ENCODE peak calls at places on chromosomes 4 and X, in five cellular contexts. F is A549, H is Panc1, B is GM12878, U is MM.1S. I is an unnamed sample.

GRCh38 chrX:22136711-22137110 is 104.6 kb downstream of the PHEX start:
- DNase-seq in F (no peak), H (no peak), B (no peak), U (no peak), I (no peak)

GRCh38 chrX:99719140-99719539 is 690.9 kb downstream of the PCDH19 start:
- DNase-seq in F (no peak), H (no peak), B (no peak), U (no peak), I (no peak)

GRCh38 chr4:137299281-137299680 is 233.0 kb downstream of the PCDH18 start:
- DNase-seq in F (no peak), H (no peak), B (no peak), U (no peak), I (no peak)

GRCh38 chr4:101347267-101347556 is at the start of gene PPP3CA:
- DNase-seq in F (no peak), H (no peak), B (no peak), U (no peak), I (no peak)

GRCh38 chr4:184448828-184449227 is 25.5 kb downstream of the IRF2 start:
- DNase-seq in F (no peak), H (no peak), B (no peak), U (peak), I (peak)

GRCh38 chr4:73648478-73648877 is 28.2 kb upstream of the RASSF6 start:
- DNase-seq in F (no peak), H (no peak), B (no peak), U (no peak), I (no peak)

GRCh38 chr4:76738081-76738931 is 159.6 kb downstream of the SOWAHB start:
- DNase-seq in F (no peak), H (no peak), B (peak), U (no peak), I (no peak)

GRCh38 chrX:43450355-43450754 is 205.7 kb upstream of the MAOA start:
- DNase-seq in F (no peak), H (no peak), B (no peak), U (no peak), I (no peak)

GRCh38 chrX:31209005-31209612 is 137.3 kb upstream of the FTHL17 start:
- DNase-seq in F (no peak), H (no peak), B (no peak), U (no peak), I (no peak)

GRCh38 chr4:123060039-123060770 is 137.8 kb upstream of the NUDT6 start:
- DNase-seq in F (no peak), H (no peak), B (no peak), U (no peak), I (no peak)

GRCh38 chrX:68589372-68589753 is 58.1 kb upstream of the STARD8 start:
- DNase-seq in F (no peak), H (no peak), B (no peak), U (no peak), I (no peak)

GRCh38 chrX:129622757-129623301 is 31.9 kb downstream of the APLN start:
- DNase-seq in F (no peak), H (no peak), B (no peak), U (no peak), I (no peak)

GRCh38 chr4:20318899-20319291 is 67.2 kb downstream of the SLIT2 start:
- DNase-seq in F (no peak), H (no peak), B (no peak), U (no peak), I (no peak)

GRCh38 chr4:57220734-57221133 is 110.5 kb upstream of the IGFBP7 start:
- DNase-seq in F (no peak), H (no peak), B (no peak), U (no peak), I (no peak)

GRCh38 chrX:131703646-131704045 is 159.8 kb downstream of the OR13H1 start:
- DNase-seq in F (no peak), H (no peak), B (no peak), U (no peak), I (no peak)

GRCh38 chrX:107562482-107562881 is 65.8 kb upstream of the PRPS1 start:
- DNase-seq in F (no peak), H (no peak), B (no peak), U (no peak), I (no peak)

GRCh38 chrX:3697701-3698279 is 15.7 kb downstream of the PRKX start:
- DNase-seq in F (no peak), H (no peak), B (no peak), U (no peak), I (no peak)

GRCh38 chrX:45771560-45772340 is 571.1 kb upstream of the DIPK2B start:
- DNase-seq in F (no peak), H (no peak), B (no peak), U (peak), I (no peak)

GRCh38 chrX:154093965-154094364 is 3.6 kb downstream of the MECP2 start:
- DNase-seq in F (no peak), H (no peak), B (no peak), U (no peak), I (no peak)

GRCh38 chr4:169225812-169226211 is 44.9 kb downstream of the SH3RF1 start:
- DNase-seq in F (no peak), H (peak), B (no peak), U (no peak), I (no peak)

GRCh38 chr4:121070696-121071639 is 1.4 kb downstream of the NDNF start:
- DNase-seq in F (peak), H (no peak), B (no peak), U (peak), I (no peak)

GRCh38 chr4:55907469-55907868 is 41.3 kb upstream of the CEP135 start:
- DNase-seq in F (no peak), H (no peak), B (no peak), U (peak), I (no peak)

GRCh38 chrX:122219226-122219625 is 964.9 kb upstream of the GRIA3 start:
- DNase-seq in F (no peak), H (no peak), B (no peak), U (no peak), I (no peak)

GRCh38 chr4:26719954-26720552 is 136.2 kb downstream of the TBC1D19 start:
- DNase-seq in F (no peak), H (peak), B (no peak), U (no peak), I (no peak)

GRCh38 chrX:20530319-20530979 is 263.7 kb upstream of the RPS6KA3 start:
- DNase-seq in F (peak), H (no peak), B (peak), U (peak), I (no peak)

GRCh38 chr4:14695411-14695810 is 306.9 kb upstream of the CPEB2 start:
- DNase-seq in F (no peak), H (no peak), B (no peak), U (no peak), I (no peak)

DNA sequence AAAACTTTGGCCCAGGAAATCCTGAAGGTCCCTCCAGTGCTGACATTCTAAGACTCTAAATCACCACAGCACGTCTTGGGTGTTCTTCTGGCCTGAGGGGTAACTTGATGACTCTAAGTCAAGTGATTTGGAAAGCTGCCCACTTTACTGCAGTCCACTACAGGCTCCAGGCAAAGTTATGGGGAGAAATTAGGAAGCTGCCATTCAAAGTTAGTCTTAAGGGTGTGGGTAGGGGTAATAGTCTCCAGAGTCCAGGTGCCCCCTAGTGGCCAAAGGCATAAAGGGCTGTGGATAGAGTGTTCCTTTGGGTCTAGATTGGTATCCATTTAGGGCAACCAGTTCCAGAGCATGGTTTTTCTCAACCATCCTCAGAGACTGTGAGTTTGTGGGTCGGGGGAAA is 38.7 kb upstream of the SLC16A2 start:
- DNase-seq in F (peak), H (peak), B (peak), U (peak), I (no peak)
- TF ChIP-seq CTCF in F (peak), H (peak), B (peak), U (peak), I (peak)

DNA sequence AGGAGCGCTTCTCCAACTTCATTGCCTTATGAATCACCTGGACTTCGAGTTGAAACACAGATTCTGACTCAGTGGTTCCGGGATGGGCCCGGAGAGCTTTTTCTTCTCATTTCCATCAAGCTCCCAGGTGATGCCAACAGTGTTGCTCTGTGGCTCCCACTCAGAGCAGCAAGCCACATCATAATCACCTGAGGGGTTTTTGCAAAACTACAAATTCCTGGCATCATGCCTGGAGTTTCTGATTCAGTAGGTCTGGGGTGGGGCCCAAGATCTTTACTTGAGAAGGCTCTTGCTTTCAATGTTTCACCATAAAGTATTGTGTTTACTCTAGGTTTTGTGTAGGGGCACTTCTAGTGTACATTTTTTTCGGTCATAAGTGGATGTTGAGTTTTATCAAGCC is 7.0 kb downstream of the MTM1 start:
- DNase-seq in F (no peak), H (no peak), B (no peak), U (no peak), I (no peak)
- H3K4me3 ChIP-seq in F (no peak), H (peak), B (peak), U (peak), I (no peak)

GRCh38 chrX:70434914-70435586 is 9.6 kb upstream of the DLG3 start:
- DNase-seq in F (no peak), H (no peak), B (no peak), U (peak), I (no peak)
- H3K27ac ChIP-seq in F (peak), H (peak), B (no peak), U (peak), I (peak)

DNA sequence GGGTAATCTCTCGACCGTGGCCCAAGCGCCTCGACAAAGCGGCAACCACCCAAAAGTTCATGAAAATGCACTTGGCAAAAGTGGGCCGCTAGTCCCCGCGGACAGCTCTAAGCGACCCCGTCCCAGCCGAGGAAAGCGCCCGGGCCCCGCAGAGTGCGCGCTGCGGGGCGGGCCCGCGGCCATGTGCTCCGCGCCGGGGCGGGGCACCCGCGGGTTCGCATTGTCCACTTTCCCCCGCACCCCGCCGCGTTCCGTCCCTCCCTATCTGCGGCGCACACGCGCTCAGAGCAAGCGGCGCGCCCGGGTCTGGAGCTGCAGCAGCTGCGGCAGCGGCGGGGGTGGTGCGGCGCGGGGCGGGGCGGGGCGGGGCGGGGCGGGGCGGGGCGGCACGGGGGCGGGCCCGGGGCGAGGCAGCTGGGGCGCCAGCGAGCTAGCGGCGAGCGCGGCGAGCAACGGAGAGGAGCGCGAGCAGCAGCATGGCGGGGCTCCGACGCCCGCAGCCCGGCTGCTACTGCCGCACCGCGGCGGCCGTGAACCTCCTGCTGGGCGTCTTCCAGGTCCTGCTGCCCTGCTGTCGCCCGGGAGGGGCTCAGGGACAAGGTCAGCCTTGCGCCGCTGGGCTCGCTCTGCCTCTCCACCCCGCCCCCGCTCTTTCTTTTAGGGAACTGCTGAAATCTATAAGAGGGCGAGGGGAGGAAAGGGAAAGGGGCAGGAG is at the start of gene TMEM131L:
- DNase-seq in F (peak), H (no peak), B (no peak), U (peak), I (peak)
- TF ChIP-seq CTCF in F (no peak), H (no peak), B (peak), U (no peak), I (no peak)

DNA sequence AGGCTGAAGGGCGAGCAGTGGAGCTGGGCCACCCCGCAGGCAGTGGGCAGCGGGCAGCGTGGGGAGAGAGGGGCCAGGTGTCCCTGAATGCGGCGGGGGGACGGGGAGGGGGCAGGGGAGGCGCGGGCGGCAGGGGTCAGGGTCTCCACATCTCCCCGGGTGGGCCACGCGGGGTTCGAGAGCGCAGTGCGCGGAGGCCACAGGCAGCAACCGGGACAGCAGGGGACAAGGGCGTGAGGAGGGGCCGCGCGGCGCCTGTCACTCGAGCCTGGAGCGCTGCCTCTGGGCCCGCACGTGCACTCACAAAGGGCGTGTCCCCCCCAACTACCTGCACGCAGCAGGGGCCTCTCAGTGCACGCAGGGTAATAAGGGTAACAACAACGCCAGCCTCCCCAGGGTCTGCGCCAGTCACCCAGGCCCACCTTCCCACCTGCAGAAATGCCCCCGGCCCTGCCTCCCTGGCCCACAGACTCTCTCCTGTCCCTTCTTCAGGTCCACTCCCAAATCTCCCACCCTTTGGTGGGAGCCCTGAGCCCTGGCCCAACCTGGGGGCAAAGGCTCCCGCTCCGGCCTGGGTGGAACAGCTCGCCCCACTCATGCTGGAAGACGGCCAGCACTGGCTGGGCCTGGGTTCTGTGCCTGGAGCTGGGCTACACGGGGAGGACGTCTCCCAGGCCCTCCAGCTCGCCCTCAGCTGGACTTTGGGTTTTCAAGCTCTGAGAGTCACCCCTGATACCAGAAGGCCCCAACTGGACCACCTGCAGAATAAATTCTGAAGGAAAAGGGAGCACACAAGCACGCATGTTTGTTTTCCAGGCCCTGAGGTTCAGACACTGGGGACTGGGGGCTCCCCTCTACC is 53.2 kb downstream of the ZFYVE28 start:
- DNase-seq in F (no peak), H (no peak), B (no peak), U (no peak), I (peak)
- H3K4me3 ChIP-seq in F (no peak), H (no peak), B (no peak), U (no peak), I (peak)

DNA sequence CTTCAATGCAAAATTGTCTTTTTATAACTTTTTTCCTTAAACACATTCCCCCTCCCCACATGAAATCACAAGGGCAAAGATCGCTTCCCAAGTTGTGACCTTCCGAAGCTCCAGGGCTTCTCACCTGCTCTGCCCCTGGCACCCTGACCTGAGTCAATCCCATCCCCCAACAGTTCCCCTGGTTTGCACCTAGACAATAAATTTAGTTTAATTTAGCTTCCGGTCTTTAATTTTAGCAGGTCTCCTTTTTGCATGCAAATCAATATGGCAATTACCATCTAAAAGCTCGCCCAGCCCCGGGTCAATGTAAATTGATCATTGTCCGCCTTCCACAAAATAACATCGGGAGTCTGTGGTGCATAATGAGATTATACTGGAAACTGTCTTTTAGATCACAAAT is 6.8 kb downstream of the BCOR start:
- DNase-seq in F (no peak), H (no peak), B (no peak), U (no peak), I (no peak)
- H3K27ac ChIP-seq in F (no peak), H (peak), B (no peak), U (no peak), I (peak)

GRCh38 chr4:182454440-182455013 is 211.3 kb downstream of the TENM3 start:
- DNase-seq in F (no peak), H (no peak), B (no peak), U (no peak), I (no peak)
- TF ChIP-seq CTCF in F (no peak), H (no peak), B (no peak), U (no peak), I (no peak)

GRCh38 chr4:118738090-118738489 is 52.9 kb downstream of the METTL14 start:
- DNase-seq in F (no peak), H (no peak), B (no peak), U (no peak), I (no peak)
- H3K4me3 ChIP-seq in F (no peak), H (no peak), B (no peak), U (no peak), I (no peak)

DNA sequence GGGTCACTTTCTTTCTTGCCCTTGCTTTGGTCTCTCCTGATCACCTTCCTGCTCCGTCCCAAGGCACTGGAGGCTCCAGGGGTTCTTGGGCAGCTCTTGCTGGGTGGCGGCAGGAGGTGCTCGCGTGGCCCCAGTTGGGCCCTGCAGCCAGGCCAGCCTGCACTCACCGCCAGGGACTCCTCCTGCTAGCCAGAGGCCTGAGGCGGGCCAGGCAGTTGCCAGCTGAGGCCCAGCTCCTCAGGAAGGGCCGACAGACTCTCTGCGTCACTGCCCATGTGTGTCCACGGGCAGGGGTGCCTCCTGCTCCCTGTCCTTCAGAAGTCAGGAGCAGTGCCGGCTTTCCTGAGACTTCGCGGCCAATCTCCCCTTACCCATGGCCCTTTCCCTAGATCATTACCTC is 9.3 kb downstream of the SUV39H1 start:
- DNase-seq in F (no peak), H (no peak), B (no peak), U (no peak), I (no peak)
- H3K27ac ChIP-seq in F (no peak), H (no peak), B (no peak), U (no peak), I (no peak)

DNA sequence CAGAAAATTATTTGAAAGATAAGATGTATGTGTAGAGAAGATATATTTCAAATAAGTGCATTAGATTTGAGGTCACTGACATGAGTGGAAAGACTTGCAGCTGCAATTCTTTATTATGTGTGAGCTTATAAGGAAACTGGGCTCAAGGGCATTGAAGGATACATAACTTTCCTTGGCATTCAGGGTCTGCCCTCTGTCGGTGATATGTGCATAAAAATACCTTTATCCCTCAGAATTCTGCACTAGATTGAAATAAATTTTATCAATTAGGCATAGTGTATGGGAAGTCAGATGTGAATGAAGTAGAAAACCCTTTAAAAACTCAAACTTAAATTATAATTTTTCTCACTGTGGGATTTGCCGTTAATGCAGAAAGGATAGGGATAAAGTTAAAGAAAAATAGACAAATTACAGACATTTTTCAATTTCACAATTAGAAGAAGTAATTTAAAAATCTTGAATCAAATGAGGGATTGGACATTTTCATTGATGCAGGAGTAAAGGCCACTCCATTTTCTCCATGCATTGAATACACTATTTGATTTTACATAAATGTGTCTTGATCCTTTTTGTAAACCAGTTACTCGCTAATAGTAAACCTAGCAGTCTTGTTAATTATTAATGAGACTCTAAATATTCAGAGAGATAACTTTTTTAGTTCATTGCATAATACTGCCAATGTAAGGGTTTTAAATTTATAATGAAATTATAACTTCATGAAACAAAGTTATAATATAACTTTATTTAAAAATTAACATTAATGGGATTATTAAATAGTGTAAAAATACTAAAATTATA is 21.0 kb upstream of the ETNPPL start:
- DNase-seq in F (peak), H (no peak), B (no peak), U (peak), I (no peak)
- TF ChIP-seq CTCF in F (peak), H (no peak), B (peak), U (peak), I (no peak)